ENCODE peak calls at places on chromosomes 6 and 20, in ten cellular contexts. One of them, this sample, is unnamed.

GRCh38 chr20:37354210-37355195 is 8.6 kb downstream of the SRC start:
- DNase-seq in activated effector memory CD4-positive, alpha-beta T cell treated with anti-CD3 and anti-CD28 coated beads, Interleukin-2, amount 50 U/mL, for 16 hours: peak; percentile 50
- DNase-seq in stimulated activated CD4-positive, alpha-beta T cell treated with anti-CD3 and anti-CD28 coated beads, Interleukin-1b, Interleukin-23, amount 100 ng/mL, for 48 hours: no peak
- DNase-seq in AML-193: no peak
- DNase-seq in H54: no peak
- DNase-seq in hepatic stellate cell: no peak
- DNase-seq in heart left ventricle: no peak
- DNase-seq in effector memory CD8-positive, alpha-beta T cell: no peak
- DNase-seq in AG04449: no peak
- DNase-seq in activated T-cell treated with anti-CD3 and anti-CD28 coated beads, Interleukin-2, amount 50 U/mL, for 4 hours: no peak
- DNase-seq in this sample: no peak

GRCh38 chr6:142332393-142333080 is 30.7 kb downstream of the ADGRG6 start:
- DNase-seq in hepatic stellate cell: no peak
- DNase-seq in effector memory CD8-positive, alpha-beta T cell: no peak
- DNase-seq in activated T-cell treated with anti-CD3 and anti-CD28 coated beads, Interleukin-2, amount 50 U/mL, for 4 hours: no peak
- DNase-seq in H54: no peak
- DNase-seq in stimulated activated CD4-positive, alpha-beta T cell treated with anti-CD3 and anti-CD28 coated beads, Interleukin-1b, Interleukin-23, amount 100 ng/mL, for 48 hours: no peak
- DNase-seq in AG04449: no peak
- DNase-seq in heart left ventricle: no peak
- DNase-seq in activated effector memory CD4-positive, alpha-beta T cell treated with anti-CD3 and anti-CD28 coated beads, Interleukin-2, amount 50 U/mL, for 16 hours: no peak
- DNase-seq in AML-193: no peak
- DNase-seq in this sample: no peak

GRCh38 chr6:11972806-11973205 is 39.3 kb upstream of the HIVEP1 start:
- DNase-seq in hepatic stellate cell: no peak
- DNase-seq in activated effector memory CD4-positive, alpha-beta T cell treated with anti-CD3 and anti-CD28 coated beads, Interleukin-2, amount 50 U/mL, for 16 hours: no peak
- DNase-seq in effector memory CD8-positive, alpha-beta T cell: no peak
- DNase-seq in AG04449: no peak
- DNase-seq in H54: no peak
- DNase-seq in stimulated activated CD4-positive, alpha-beta T cell treated with anti-CD3 and anti-CD28 coated beads, Interleukin-1b, Interleukin-23, amount 100 ng/mL, for 48 hours: no peak
- DNase-seq in AML-193: no peak
- DNase-seq in activated T-cell treated with anti-CD3 and anti-CD28 coated beads, Interleukin-2, amount 50 U/mL, for 4 hours: no peak
- DNase-seq in heart left ventricle: no peak
- DNase-seq in this sample: no peak

GRCh38 chr20:37907677-37908397 is 4.9 kb downstream of the VSTM2L start:
- DNase-seq in AG04449: peak; percentile 42
- DNase-seq in effector memory CD8-positive, alpha-beta T cell: no peak
- DNase-seq in activated T-cell treated with anti-CD3 and anti-CD28 coated beads, Interleukin-2, amount 50 U/mL, for 4 hours: no peak
- DNase-seq in hepatic stellate cell: peak; percentile 82
- DNase-seq in AML-193: no peak
- DNase-seq in H54: peak; percentile 98
- DNase-seq in activated effector memory CD4-positive, alpha-beta T cell treated with anti-CD3 and anti-CD28 coated beads, Interleukin-2, amount 50 U/mL, for 16 hours: no peak
- DNase-seq in heart left ventricle: no peak
- DNase-seq in stimulated activated CD4-positive, alpha-beta T cell treated with anti-CD3 and anti-CD28 coated beads, Interleukin-1b, Interleukin-23, amount 100 ng/mL, for 48 hours: no peak
- DNase-seq in this sample: no peak

GRCh38 chr6:118249680-118250079 is 298.4 kb upstream of the PLN start:
- DNase-seq in effector memory CD8-positive, alpha-beta T cell: no peak
- DNase-seq in hepatic stellate cell: no peak
- DNase-seq in stimulated activated CD4-positive, alpha-beta T cell treated with anti-CD3 and anti-CD28 coated beads, Interleukin-1b, Interleukin-23, amount 100 ng/mL, for 48 hours: no peak
- DNase-seq in activated effector memory CD4-positive, alpha-beta T cell treated with anti-CD3 and anti-CD28 coated beads, Interleukin-2, amount 50 U/mL, for 16 hours: no peak
- DNase-seq in AML-193: no peak
- DNase-seq in AG04449: no peak
- DNase-seq in activated T-cell treated with anti-CD3 and anti-CD28 coated beads, Interleukin-2, amount 50 U/mL, for 4 hours: no peak
- DNase-seq in H54: no peak
- DNase-seq in heart left ventricle: no peak
- DNase-seq in this sample: no peak

GRCh38 chr20:4153251-4153650 is 137.9 kb upstream of the RNF24 start:
- DNase-seq in stimulated activated CD4-positive, alpha-beta T cell treated with anti-CD3 and anti-CD28 coated beads, Interleukin-1b, Interleukin-23, amount 100 ng/mL, for 48 hours: no peak
- DNase-seq in H54: peak; percentile 75
- DNase-seq in activated T-cell treated with anti-CD3 and anti-CD28 coated beads, Interleukin-2, amount 50 U/mL, for 4 hours: no peak
- DNase-seq in AG04449: no peak
- DNase-seq in effector memory CD8-positive, alpha-beta T cell: no peak
- DNase-seq in hepatic stellate cell: no peak
- DNase-seq in heart left ventricle: no peak
- DNase-seq in AML-193: no peak
- DNase-seq in activated effector memory CD4-positive, alpha-beta T cell treated with anti-CD3 and anti-CD28 coated beads, Interleukin-2, amount 50 U/mL, for 16 hours: no peak
- DNase-seq in this sample: no peak

GRCh38 chr6:37845026-37845911 is 25.7 kb downstream of the ZFAND3 start:
- DNase-seq in AML-193: no peak
- DNase-seq in effector memory CD8-positive, alpha-beta T cell: no peak
- DNase-seq in hepatic stellate cell: no peak
- DNase-seq in stimulated activated CD4-positive, alpha-beta T cell treated with anti-CD3 and anti-CD28 coated beads, Interleukin-1b, Interleukin-23, amount 100 ng/mL, for 48 hours: no peak
- DNase-seq in H54: no peak
- DNase-seq in activated T-cell treated with anti-CD3 and anti-CD28 coated beads, Interleukin-2, amount 50 U/mL, for 4 hours: no peak
- DNase-seq in AG04449: no peak
- DNase-seq in heart left ventricle: no peak
- DNase-seq in activated effector memory CD4-positive, alpha-beta T cell treated with anti-CD3 and anti-CD28 coated beads, Interleukin-2, amount 50 U/mL, for 16 hours: no peak
- DNase-seq in this sample: no peak

GRCh38 chr6:105804436-105804835 is 281.7 kb upstream of the PRDM1 start:
- DNase-seq in H54: no peak
- DNase-seq in heart left ventricle: no peak
- DNase-seq in stimulated activated CD4-positive, alpha-beta T cell treated with anti-CD3 and anti-CD28 coated beads, Interleukin-1b, Interleukin-23, amount 100 ng/mL, for 48 hours: no peak
- DNase-seq in AML-193: no peak
- DNase-seq in AG04449: peak; percentile 40
- DNase-seq in hepatic stellate cell: no peak
- DNase-seq in activated T-cell treated with anti-CD3 and anti-CD28 coated beads, Interleukin-2, amount 50 U/mL, for 4 hours: no peak
- DNase-seq in activated effector memory CD4-positive, alpha-beta T cell treated with anti-CD3 and anti-CD28 coated beads, Interleukin-2, amount 50 U/mL, for 16 hours: no peak
- DNase-seq in effector memory CD8-positive, alpha-beta T cell: no peak
- DNase-seq in this sample: no peak

GRCh38 chr6:89369009-89369408 is 16.5 kb upstream of the UBE2J1 start:
- DNase-seq in heart left ventricle: peak; percentile 62
- DNase-seq in activated effector memory CD4-positive, alpha-beta T cell treated with anti-CD3 and anti-CD28 coated beads, Interleukin-2, amount 50 U/mL, for 16 hours: no peak
- DNase-seq in AML-193: no peak
- DNase-seq in stimulated activated CD4-positive, alpha-beta T cell treated with anti-CD3 and anti-CD28 coated beads, Interleukin-1b, Interleukin-23, amount 100 ng/mL, for 48 hours: no peak
- DNase-seq in activated T-cell treated with anti-CD3 and anti-CD28 coated beads, Interleukin-2, amount 50 U/mL, for 4 hours: no peak
- DNase-seq in H54: no peak
- DNase-seq in AG04449: no peak
- DNase-seq in effector memory CD8-positive, alpha-beta T cell: no peak
- DNase-seq in hepatic stellate cell: peak; percentile 44
- DNase-seq in this sample: no peak

GRCh38 chr6:154548130-154548830 is 37.8 kb upstream of the CNKSR3 start:
- DNase-seq in heart left ventricle: peak; percentile 15
- DNase-seq in AML-193: no peak
- DNase-seq in H54: no peak
- DNase-seq in stimulated activated CD4-positive, alpha-beta T cell treated with anti-CD3 and anti-CD28 coated beads, Interleukin-1b, Interleukin-23, amount 100 ng/mL, for 48 hours: no peak
- DNase-seq in hepatic stellate cell: peak; percentile 50
- DNase-seq in effector memory CD8-positive, alpha-beta T cell: no peak
- DNase-seq in activated T-cell treated with anti-CD3 and anti-CD28 coated beads, Interleukin-2, amount 50 U/mL, for 4 hours: no peak
- DNase-seq in AG04449: no peak
- DNase-seq in activated effector memory CD4-positive, alpha-beta T cell treated with anti-CD3 and anti-CD28 coated beads, Interleukin-2, amount 50 U/mL, for 16 hours: no peak
- DNase-seq in this sample: no peak

GRCh38 chr20:62603021-62603906 is 39.0 kb upstream of the SLCO4A1 start:
- DNase-seq in AML-193: peak; percentile 93
- DNase-seq in hepatic stellate cell: peak; percentile 86
- DNase-seq in effector memory CD8-positive, alpha-beta T cell: peak; percentile 38
- DNase-seq in AG04449: no peak
- DNase-seq in stimulated activated CD4-positive, alpha-beta T cell treated with anti-CD3 and anti-CD28 coated beads, Interleukin-1b, Interleukin-23, amount 100 ng/mL, for 48 hours: peak; percentile 48
- DNase-seq in heart left ventricle: peak; percentile 72
- DNase-seq in H54: peak; percentile 92
- DNase-seq in activated T-cell treated with anti-CD3 and anti-CD28 coated beads, Interleukin-2, amount 50 U/mL, for 4 hours: no peak
- DNase-seq in activated effector memory CD4-positive, alpha-beta T cell treated with anti-CD3 and anti-CD28 coated beads, Interleukin-2, amount 50 U/mL, for 16 hours: peak; percentile 74
- DNase-seq in this sample: peak; percentile 94

GRCh38 chr6:30450908-30451818 is 38.1 kb upstream of the HLA-E start:
- DNase-seq in stimulated activated CD4-positive, alpha-beta T cell treated with anti-CD3 and anti-CD28 coated beads, Interleukin-1b, Interleukin-23, amount 100 ng/mL, for 48 hours: peak; percentile 55
- DNase-seq in effector memory CD8-positive, alpha-beta T cell: peak; percentile 57
- DNase-seq in activated effector memory CD4-positive, alpha-beta T cell treated with anti-CD3 and anti-CD28 coated beads, Interleukin-2, amount 50 U/mL, for 16 hours: peak; percentile 81
- DNase-seq in activated T-cell treated with anti-CD3 and anti-CD28 coated beads, Interleukin-2, amount 50 U/mL, for 4 hours: peak; percentile 44
- DNase-seq in AG04449: peak; percentile 14
- DNase-seq in hepatic stellate cell: peak; percentile 51
- DNase-seq in AML-193: peak; percentile 71
- DNase-seq in H54: no peak
- DNase-seq in heart left ventricle: peak; percentile 39
- DNase-seq in this sample: no peak

GRCh38 chr20:62040381-62040922 is 25.2 kb downstream of the TAF4 start:
- DNase-seq in stimulated activated CD4-positive, alpha-beta T cell treated with anti-CD3 and anti-CD28 coated beads, Interleukin-1b, Interleukin-23, amount 100 ng/mL, for 48 hours: no peak
- DNase-seq in H54: no peak
- DNase-seq in effector memory CD8-positive, alpha-beta T cell: no peak
- DNase-seq in AG04449: no peak
- DNase-seq in hepatic stellate cell: no peak
- DNase-seq in heart left ventricle: no peak
- DNase-seq in AML-193: no peak
- DNase-seq in activated T-cell treated with anti-CD3 and anti-CD28 coated beads, Interleukin-2, amount 50 U/mL, for 4 hours: no peak
- DNase-seq in activated effector memory CD4-positive, alpha-beta T cell treated with anti-CD3 and anti-CD28 coated beads, Interleukin-2, amount 50 U/mL, for 16 hours: no peak
- DNase-seq in this sample: no peak

GRCh38 chr6:16136086-16136485 is 7.2 kb downstream of the MYLIP start:
- DNase-seq in heart left ventricle: no peak
- DNase-seq in AML-193: no peak
- DNase-seq in H54: no peak
- DNase-seq in stimulated activated CD4-positive, alpha-beta T cell treated with anti-CD3 and anti-CD28 coated beads, Interleukin-1b, Interleukin-23, amount 100 ng/mL, for 48 hours: peak; percentile 25
- DNase-seq in AG04449: no peak
- DNase-seq in effector memory CD8-positive, alpha-beta T cell: no peak
- DNase-seq in activated effector memory CD4-positive, alpha-beta T cell treated with anti-CD3 and anti-CD28 coated beads, Interleukin-2, amount 50 U/mL, for 16 hours: peak; percentile 77
- DNase-seq in hepatic stellate cell: no peak
- DNase-seq in activated T-cell treated with anti-CD3 and anti-CD28 coated beads, Interleukin-2, amount 50 U/mL, for 4 hours: peak; percentile 26
- DNase-seq in this sample: no peak

GRCh38 chr6:36082318-36082717 is 48.0 kb upstream of the MAPK13 start:
- DNase-seq in AG04449: no peak
- DNase-seq in effector memory CD8-positive, alpha-beta T cell: no peak
- DNase-seq in H54: no peak
- DNase-seq in hepatic stellate cell: no peak
- DNase-seq in activated T-cell treated with anti-CD3 and anti-CD28 coated beads, Interleukin-2, amount 50 U/mL, for 4 hours: no peak
- DNase-seq in AML-193: no peak
- DNase-seq in heart left ventricle: no peak
- DNase-seq in activated effector memory CD4-positive, alpha-beta T cell treated with anti-CD3 and anti-CD28 coated beads, Interleukin-2, amount 50 U/mL, for 16 hours: no peak
- DNase-seq in stimulated activated CD4-positive, alpha-beta T cell treated with anti-CD3 and anti-CD28 coated beads, Interleukin-1b, Interleukin-23, amount 100 ng/mL, for 48 hours: no peak
- DNase-seq in this sample: no peak

GRCh38 chr6:74991573-74992332 is 214.1 kb downstream of the COL12A1 start:
- DNase-seq in effector memory CD8-positive, alpha-beta T cell: no peak
- DNase-seq in hepatic stellate cell: peak; percentile 5
- DNase-seq in activated T-cell treated with anti-CD3 and anti-CD28 coated beads, Interleukin-2, amount 50 U/mL, for 4 hours: no peak
- DNase-seq in heart left ventricle: no peak
- DNase-seq in stimulated activated CD4-positive, alpha-beta T cell treated with anti-CD3 and anti-CD28 coated beads, Interleukin-1b, Interleukin-23, amount 100 ng/mL, for 48 hours: no peak
- DNase-seq in H54: no peak
- DNase-seq in activated effector memory CD4-positive, alpha-beta T cell treated with anti-CD3 and anti-CD28 coated beads, Interleukin-2, amount 50 U/mL, for 16 hours: no peak
- DNase-seq in AG04449: peak; percentile 78
- DNase-seq in AML-193: no peak
- DNase-seq in this sample: no peak

This sample was measured in NK-92 treated with Interleukin-12 subunit alpha and Interleukin-12 subunit beta, amount 100 ng/mL, for 24 hours.